ENCODE peak calls at places on chromosomes 1 and 21, in four cellular contexts. One of them, this sample, is unnamed.

GRCh38 chr1:182083851-182084486 is 22.5 kb upstream of the ZNF648 start:
- DNase-seq in H1: no peak
- DNase-seq in K562: no peak
- DNase-seq in GM12878: no peak
- DNase-seq in this sample: no peak

GRCh38 chr1:21189906-21190500 is 13.3 kb upstream of the EIF4G3 start:
- DNase-seq in H1: no peak
- DNase-seq in K562: no peak
- DNase-seq in GM12878: no peak
- DNase-seq in this sample: no peak

GRCh38 chr1:113887776-113888175 is 395 bp upstream of the BCL2L15 start:
- DNase-seq in H1: no peak
- DNase-seq in K562: no peak
- DNase-seq in GM12878: no peak
- DNase-seq in this sample: no peak

GRCh38 chr1:200053639-200054038 is 26.1 kb downstream of the NR5A2 start:
- DNase-seq in H1: no peak
- DNase-seq in K562: no peak
- DNase-seq in GM12878: no peak
- DNase-seq in this sample: peak

GRCh38 chr1:158145173-158145719 is 35.4 kb upstream of the CD1D start:
- DNase-seq in H1: no peak
- DNase-seq in K562: no peak
- DNase-seq in GM12878: no peak
- DNase-seq in this sample: peak

GRCh38 chr21:44984428-44984791 is 44.6 kb downstream of the SLX9 start:
- DNase-seq in H1: no peak
- DNase-seq in K562: no peak
- DNase-seq in GM12878: no peak
- DNase-seq in this sample: no peak

GRCh38 chr1:101444873-101445618 is 208.2 kb downstream of the S1PR1 start:
- DNase-seq in H1: no peak
- DNase-seq in K562: no peak
- DNase-seq in GM12878: no peak
- DNase-seq in this sample: no peak

GRCh38 chr1:180482425-180483275 is 19.7 kb downstream of the ACBD6 start:
- DNase-seq in H1: no peak
- DNase-seq in K562: peak
- DNase-seq in GM12878: no peak
- DNase-seq in this sample: peak

GRCh38 chr1:71861022-71861421 is 421.3 kb downstream of the NEGR1 start:
- DNase-seq in H1: no peak
- DNase-seq in K562: no peak
- DNase-seq in GM12878: no peak
- DNase-seq in this sample: peak

GRCh38 chr1:24003331-24003972 is 23.3 kb upstream of the SRSF10 start:
- DNase-seq in H1: no peak
- DNase-seq in K562: no peak
- DNase-seq in GM12878: peak
- DNase-seq in this sample: peak

GRCh38 chr1:209670441-209671082 is 4.7 kb upstream of the G0S2 start:
- DNase-seq in H1: no peak
- DNase-seq in K562: no peak
- DNase-seq in GM12878: no peak
- DNase-seq in this sample: no peak

GRCh38 chr1:66182551-66183178 is 351.3 kb upstream of the SGIP1 start:
- DNase-seq in H1: no peak
- DNase-seq in K562: no peak
- DNase-seq in GM12878: no peak
- DNase-seq in this sample: peak

GRCh38 chr1:40691538-40692428 is at the start of gene NFYC:
- DNase-seq in H1: peak
- DNase-seq in K562: peak
- DNase-seq in GM12878: peak
- DNase-seq in this sample: peak

GRCh38 chr1:171717080-171717479 is 24.8 kb downstream of the VAMP4 start:
- DNase-seq in H1: no peak
- DNase-seq in K562: no peak
- DNase-seq in GM12878: no peak
- DNase-seq in this sample: peak

GRCh38 chr1:214029796-214030195 is 42.0 kb downstream of the PROX1 start:
- DNase-seq in H1: no peak
- DNase-seq in K562: no peak
- DNase-seq in GM12878: no peak
- DNase-seq in this sample: no peak

GRCh38 chr1:71019248-71019647 is 28.4 kb downstream of the PTGER3 start:
- DNase-seq in H1: no peak
- DNase-seq in K562: no peak
- DNase-seq in GM12878: no peak
- DNase-seq in this sample: no peak

GRCh38 chr1:55289614-55290013 is 74.5 kb upstream of the USP24 start:
- DNase-seq in H1: no peak
- DNase-seq in K562: no peak
- DNase-seq in GM12878: no peak
- DNase-seq in this sample: no peak

GRCh38 chr1:200729863-200730262 is 8.8 kb upstream of the CAMSAP2 start:
- DNase-seq in H1: no peak
- DNase-seq in K562: no peak
- DNase-seq in GM12878: no peak
- DNase-seq in this sample: no peak

GRCh38 chr1:8409107-8409506 is 91.2 kb downstream of the SLC45A1 start:
- DNase-seq in H1: no peak
- DNase-seq in K562: peak
- DNase-seq in GM12878: no peak
- DNase-seq in this sample: peak

GRCh38 chr1:201573030-201573429 is 34.1 kb downstream of the NAV1 start:
- DNase-seq in H1: no peak
- DNase-seq in K562: no peak
- DNase-seq in GM12878: no peak
- DNase-seq in this sample: no peak

GRCh38 chr1:247906504-247907047 is 11.2 kb downstream of the OR2W3 start:
- DNase-seq in H1: no peak
- DNase-seq in K562: no peak
- DNase-seq in GM12878: no peak
- DNase-seq in this sample: peak

GRCh38 chr1:207938016-207938415 is 27.1 kb upstream of the CD34 start:
- DNase-seq in H1: no peak
- DNase-seq in K562: no peak
- DNase-seq in GM12878: no peak
- DNase-seq in this sample: peak

GRCh38 chr1:40772146-40772770 is 11.3 kb upstream of the KCNQ4 start:
- DNase-seq in H1: no peak
- DNase-seq in K562: no peak
- DNase-seq in GM12878: no peak
- DNase-seq in this sample: no peak

GRCh38 chr1:183719976-183720497 is 66.9 kb upstream of the APOBEC4 start:
- DNase-seq in H1: no peak
- DNase-seq in K562: no peak
- DNase-seq in GM12878: no peak
- DNase-seq in this sample: peak

GRCh38 chr1:231206856-231207255 is 34.2 kb upstream of the GNPAT start:
- DNase-seq in H1: no peak
- DNase-seq in K562: no peak
- DNase-seq in GM12878: no peak
- DNase-seq in this sample: no peak

GRCh38 chr1:181255270-181255929 is 166.9 kb downstream of the IER5 start:
- DNase-seq in H1: no peak
- DNase-seq in K562: no peak
- DNase-seq in GM12878: no peak
- DNase-seq in this sample: peak

GRCh38 chr21:36437745-36438128 is 42.2 kb downstream of the CLDN14 start:
- DNase-seq in H1: no peak
- DNase-seq in K562: no peak
- DNase-seq in GM12878: no peak
- DNase-seq in this sample: peak

GRCh38 chr21:15444118-15444960 is 285.4 kb upstream of the USP25 start:
- DNase-seq in H1: no peak
- DNase-seq in K562: no peak
- DNase-seq in GM12878: no peak
- DNase-seq in this sample: no peak

GRCh38 chr21:39386194-39386593 is 37.3 kb upstream of the HMGN1 start:
- DNase-seq in H1: no peak
- DNase-seq in K562: no peak
- DNase-seq in GM12878: no peak
- DNase-seq in this sample: no peak

GRCh38 chr1:78536427-78536826 is 45.7 kb downstream of the PTGFR start:
- DNase-seq in H1: no peak
- DNase-seq in K562: no peak
- DNase-seq in GM12878: no peak
- DNase-seq in this sample: peak

GRCh38 chr1:35708952-35709351 is 9.7 kb downstream of the C1orf216 start:
- DNase-seq in H1: no peak
- DNase-seq in K562: no peak
- DNase-seq in GM12878: no peak
- DNase-seq in this sample: no peak

GRCh38 chr1:80447533-80447932 is 1353.2 kb upstream of the ADGRL2 start:
- DNase-seq in H1: no peak
- DNase-seq in K562: no peak
- DNase-seq in GM12878: no peak
- DNase-seq in this sample: no peak

GRCh38 chr1:80441664-80442063 is 1359.1 kb upstream of the ADGRL2 start:
- DNase-seq in H1: no peak
- DNase-seq in K562: no peak
- DNase-seq in GM12878: no peak
- DNase-seq in this sample: no peak

GRCh38 chr1:80444171-80444570 is 1356.6 kb upstream of the ADGRL2 start:
- DNase-seq in H1: no peak
- DNase-seq in K562: no peak
- DNase-seq in GM12878: no peak
- DNase-seq in this sample: peak

GRCh38 chr1:80448081-80448480 is 1352.7 kb upstream of the ADGRL2 start:
- DNase-seq in H1: no peak
- DNase-seq in K562: no peak
- DNase-seq in GM12878: no peak
- DNase-seq in this sample: peak

GRCh38 chr1:80445021-80445420 is 1355.7 kb upstream of the ADGRL2 start:
- DNase-seq in H1: no peak
- DNase-seq in K562: no peak
- DNase-seq in GM12878: no peak
- DNase-seq in this sample: no peak
- H3K4me2 ChIP-seq in H1: no peak
- H3K4me2 ChIP-seq in K562: no peak
- H3K4me2 ChIP-seq in GM12878: no peak
- H3K4me2 ChIP-seq in this sample: no peak

GRCh38 chr1:154290921-154291320 is 18.5 kb downstream of the HAX1 start:
- DNase-seq in H1: no peak
- DNase-seq in K562: no peak
- DNase-seq in GM12878: no peak
- DNase-seq in this sample: no peak
- TF ChIP-seq CHD1 in H1: no peak
- TF ChIP-seq CHD1 in K562: no peak
- TF ChIP-seq CHD1 in GM12878: no peak
- TF ChIP-seq CHD1 in this sample: no peak

GRCh38 chr1:174167404-174167803 is 8.1 kb downstream of the RABGAP1L start:
- DNase-seq in H1: no peak
- DNase-seq in K562: no peak
- DNase-seq in GM12878: no peak
- DNase-seq in this sample: no peak

GRCh38 chr1:174165471-174166137 is 6.3 kb downstream of the RABGAP1L start:
- DNase-seq in H1: no peak
- DNase-seq in K562: no peak
- DNase-seq in GM12878: no peak
- DNase-seq in this sample: no peak

GRCh38 chr1:174169342-174169741 is 10.0 kb downstream of the RABGAP1L start:
- DNase-seq in H1: no peak
- DNase-seq in K562: no peak
- DNase-seq in GM12878: no peak
- DNase-seq in this sample: no peak

GRCh38 chr1:174171078-174171477 is 11.8 kb downstream of the RABGAP1L start:
- DNase-seq in H1: no peak
- DNase-seq in K562: no peak
- DNase-seq in GM12878: no peak
- DNase-seq in this sample: no peak

GRCh38 chr1:174166530-174167328 is 7.4 kb downstream of the RABGAP1L start:
- DNase-seq in H1: no peak
- DNase-seq in K562: peak
- DNase-seq in GM12878: no peak
- DNase-seq in this sample: no peak
- TF ChIP-seq POLR2A in H1: no peak
- TF ChIP-seq POLR2A in K562: no peak
- TF ChIP-seq POLR2A in GM12878: no peak
- TF ChIP-seq POLR2A in this sample: no peak

DNA sequence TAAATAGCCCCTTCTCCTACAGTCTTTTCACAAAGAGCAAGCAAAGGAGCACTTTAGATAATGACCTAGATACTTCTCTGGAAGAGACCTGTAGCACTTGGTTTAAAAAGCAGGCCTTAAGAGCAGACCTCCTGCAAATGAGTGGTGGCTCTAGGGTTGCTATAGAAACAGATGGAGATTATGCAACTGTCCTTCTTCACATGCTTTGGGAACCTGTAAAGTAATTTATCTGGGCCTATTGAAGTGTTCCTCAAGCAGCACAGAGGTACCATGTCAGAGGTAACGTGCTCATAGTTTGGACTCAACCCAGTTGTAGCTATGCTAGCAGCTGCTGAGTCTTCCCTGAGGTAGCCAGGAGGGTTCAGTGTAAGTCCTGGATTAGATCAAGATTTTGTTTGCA is 208.2 kb upstream of the KIAA0040 start:
- DNase-seq in H1: no peak
- DNase-seq in K562: no peak
- DNase-seq in GM12878: no peak
- DNase-seq in this sample: no peak
- H3K4me2 ChIP-seq in H1: no peak
- H3K4me2 ChIP-seq in K562: no peak
- H3K4me2 ChIP-seq in GM12878: no peak
- H3K4me2 ChIP-seq in this sample: no peak

This sample was measured in IMR-90.